ENCODE peak calls at places on chromosomes 2 and 18, in six cellular contexts. One of them, this sample, is unnamed.

GRCh38 chr2:152950125-152950524 is 231.7 kb downstream of the ARL6IP6 start:
- DNase-seq in spleen: no peak
- DNase-seq in stomach: no peak
- DNase-seq in GM12891: no peak
- DNase-seq in K562: no peak
- DNase-seq in endothelial cell of umbilical vein: no peak
- DNase-seq in this sample: no peak

GRCh38 chr2:71646028-71646427 is 192.7 kb downstream of the DYSF start:
- DNase-seq in endothelial cell of umbilical vein: no peak
- DNase-seq in GM12891: no peak
- DNase-seq in spleen: no peak
- DNase-seq in stomach: no peak
- DNase-seq in K562: no peak
- DNase-seq in this sample: no peak

GRCh38 chr2:226475650-226476049 is 324.0 kb downstream of the IRS1 start:
- DNase-seq in GM12891: no peak
- DNase-seq in K562: no peak
- DNase-seq in stomach: no peak
- DNase-seq in spleen: no peak
- DNase-seq in endothelial cell of umbilical vein: peak; percentile 34
- DNase-seq in this sample: no peak

GRCh38 chr2:127857494-127857818 is 499 bp downstream of the POLR2D start:
- DNase-seq in stomach: no peak
- DNase-seq in K562: no peak
- DNase-seq in spleen: no peak
- DNase-seq in endothelial cell of umbilical vein: no peak
- DNase-seq in GM12891: no peak
- DNase-seq in this sample: peak; percentile 26

GRCh38 chr2:142745691-142746090 is 131.8 kb upstream of the KYNU start:
- DNase-seq in K562: no peak
- DNase-seq in spleen: no peak
- DNase-seq in GM12891: no peak
- DNase-seq in stomach: no peak
- DNase-seq in endothelial cell of umbilical vein: no peak
- DNase-seq in this sample: no peak

GRCh38 chr18:28834889-28835288 is 658.0 kb upstream of the CDH2 start:
- DNase-seq in spleen: no peak
- DNase-seq in endothelial cell of umbilical vein: peak; percentile 9
- DNase-seq in GM12891: no peak
- DNase-seq in stomach: no peak
- DNase-seq in K562: no peak
- DNase-seq in this sample: no peak

GRCh38 chr2:227655454-227655853 is 11.2 kb upstream of the SCYGR5 start:
- DNase-seq in endothelial cell of umbilical vein: peak; percentile 44
- DNase-seq in stomach: no peak
- DNase-seq in K562: no peak
- DNase-seq in GM12891: no peak
- DNase-seq in spleen: no peak
- DNase-seq in this sample: no peak

GRCh38 chr2:159613515-159614336 is 2.6 kb downstream of the BAZ2B start:
- DNase-seq in K562: no peak
- DNase-seq in spleen: no peak
- DNase-seq in stomach: no peak
- DNase-seq in endothelial cell of umbilical vein: peak; percentile 72
- DNase-seq in GM12891: no peak
- DNase-seq in this sample: no peak

GRCh38 chr2:190711069-190711468 is 62.2 kb downstream of the NAB1 start:
- DNase-seq in K562: no peak
- DNase-seq in endothelial cell of umbilical vein: no peak
- DNase-seq in GM12891: no peak
- DNase-seq in stomach: no peak
- DNase-seq in spleen: no peak
- DNase-seq in this sample: no peak

GRCh38 chr2:85582467-85582866 is 1.8 kb upstream of the VAMP5 start:
- DNase-seq in stomach: no peak
- DNase-seq in GM12891: no peak
- DNase-seq in endothelial cell of umbilical vein: no peak
- DNase-seq in K562: no peak
- DNase-seq in spleen: no peak
- DNase-seq in this sample: no peak

GRCh38 chr2:54228945-54229344 is 27.1 kb downstream of the TSPYL6 start:
- DNase-seq in stomach: peak; percentile 50
- DNase-seq in endothelial cell of umbilical vein: no peak
- DNase-seq in GM12891: no peak
- DNase-seq in K562: no peak
- DNase-seq in spleen: no peak
- DNase-seq in this sample: no peak

GRCh38 chr2:171810409-171810993 is 83.5 kb downstream of the SLC25A12 start:
- DNase-seq in K562: no peak
- DNase-seq in stomach: no peak
- DNase-seq in endothelial cell of umbilical vein: no peak
- DNase-seq in spleen: no peak
- DNase-seq in GM12891: no peak
- DNase-seq in this sample: no peak

GRCh38 chr2:28429636-28430376 is 37.1 kb downstream of the FOSL2 start:
- DNase-seq in stomach: no peak
- DNase-seq in endothelial cell of umbilical vein: no peak
- DNase-seq in GM12891: no peak
- DNase-seq in spleen: no peak
- DNase-seq in K562: no peak
- DNase-seq in this sample: no peak

GRCh38 chr2:10514287-10514686 is 66.2 kb upstream of the ODC1 start:
- DNase-seq in GM12891: no peak
- DNase-seq in spleen: peak; percentile 21
- DNase-seq in stomach: no peak
- DNase-seq in K562: no peak
- DNase-seq in endothelial cell of umbilical vein: no peak
- DNase-seq in this sample: no peak

GRCh38 chr2:64327510-64328414 is 126.2 kb upstream of the LGALSL start:
- DNase-seq in endothelial cell of umbilical vein: peak; percentile 40
- DNase-seq in K562: no peak
- DNase-seq in stomach: no peak
- DNase-seq in spleen: peak; percentile 89
- DNase-seq in GM12891: no peak
- DNase-seq in this sample: no peak

GRCh38 chr2:193847140-193847539 is 1652.4 kb upstream of the TMEFF2 start:
- DNase-seq in endothelial cell of umbilical vein: peak; percentile 95
- DNase-seq in GM12891: no peak
- DNase-seq in spleen: no peak
- DNase-seq in K562: no peak
- DNase-seq in stomach: no peak
- DNase-seq in this sample: no peak

GRCh38 chr2:100831158-100831715 is 11.3 kb downstream of the NPAS2 start:
- DNase-seq in endothelial cell of umbilical vein: no peak
- DNase-seq in GM12891: no peak
- DNase-seq in stomach: no peak
- DNase-seq in K562: no peak
- DNase-seq in spleen: no peak
- DNase-seq in this sample: no peak

GRCh38 chr2:200578778-200579177 is 7.0 kb upstream of the AOX1 start:
- DNase-seq in endothelial cell of umbilical vein: peak; percentile 9
- DNase-seq in GM12891: no peak
- DNase-seq in stomach: no peak
- DNase-seq in spleen: no peak
- DNase-seq in K562: no peak
- DNase-seq in this sample: no peak

GRCh38 chr2:171480908-171481307 is 41.4 kb upstream of the CYBRD1 start:
- DNase-seq in K562: no peak
- DNase-seq in GM12891: no peak
- DNase-seq in endothelial cell of umbilical vein: no peak
- DNase-seq in stomach: no peak
- DNase-seq in spleen: no peak
- DNase-seq in this sample: no peak

GRCh38 chr2:16553222-16553621 is 112.4 kb downstream of the CYRIA start:
- DNase-seq in stomach: peak; percentile 28
- DNase-seq in spleen: no peak
- DNase-seq in GM12891: no peak
- DNase-seq in endothelial cell of umbilical vein: peak; percentile 51
- DNase-seq in K562: peak; percentile 36
- DNase-seq in this sample: no peak

GRCh38 chr2:67616749-67617148 is 219.6 kb downstream of the ETAA1 start:
- DNase-seq in GM12891: no peak
- DNase-seq in endothelial cell of umbilical vein: peak; percentile 84
- DNase-seq in K562: no peak
- DNase-seq in stomach: no peak
- DNase-seq in spleen: no peak
- DNase-seq in this sample: no peak

GRCh38 chr18:3283908-3284307 is 22.0 kb downstream of the MYL12B start:
- DNase-seq in K562: no peak
- DNase-seq in endothelial cell of umbilical vein: no peak
- DNase-seq in GM12891: no peak
- DNase-seq in spleen: peak; percentile 79
- DNase-seq in stomach: no peak
- DNase-seq in this sample: no peak

GRCh38 chr2:75466708-75467311 is 93.9 kb downstream of the EVA1A start:
- DNase-seq in stomach: peak; percentile 43
- DNase-seq in K562: peak; percentile 64
- DNase-seq in GM12891: no peak
- DNase-seq in spleen: no peak
- DNase-seq in endothelial cell of umbilical vein: peak; percentile 18
- DNase-seq in this sample: no peak

GRCh38 chr2:165952085-165952484 is 1.5 kb downstream of the TTC21B start:
- DNase-seq in endothelial cell of umbilical vein: no peak
- DNase-seq in K562: no peak
- DNase-seq in GM12891: no peak
- DNase-seq in stomach: no peak
- DNase-seq in spleen: no peak
- DNase-seq in this sample: no peak

GRCh38 chr2:127106998-127107621 is at the start of gene BIN1:
- DNase-seq in endothelial cell of umbilical vein: peak; percentile 93
- DNase-seq in stomach: peak; percentile 89
- DNase-seq in K562: peak; percentile 69
- DNase-seq in spleen: peak; percentile 94
- DNase-seq in GM12891: peak; percentile 90
- DNase-seq in this sample: peak; percentile 80

GRCh38 chr2:134433469-134433868 is 179.6 kb downstream of the MGAT5 start:
- DNase-seq in spleen: no peak
- DNase-seq in stomach: peak; percentile 74
- DNase-seq in K562: no peak
- DNase-seq in endothelial cell of umbilical vein: no peak
- DNase-seq in GM12891: no peak
- DNase-seq in this sample: no peak

GRCh38 chr2:177726853-177727465 is 334.4 kb downstream of the AGPS start:
- DNase-seq in stomach: no peak
- DNase-seq in spleen: no peak
- DNase-seq in K562: no peak
- DNase-seq in GM12891: no peak
- DNase-seq in endothelial cell of umbilical vein: no peak
- DNase-seq in this sample: no peak
- TF ChIP-seq POLR2AphosphoS5 in stomach: no peak
- TF ChIP-seq POLR2AphosphoS5 in spleen: no peak
- TF ChIP-seq POLR2AphosphoS5 in K562: no peak
- TF ChIP-seq POLR2AphosphoS5 in GM12891: no peak
- TF ChIP-seq POLR2AphosphoS5 in endothelial cell of umbilical vein: no peak
- TF ChIP-seq POLR2AphosphoS5 in this sample: no peak

GRCh38 chr18:35040988-35041751 is at the start of gene MAPRE2:
- DNase-seq in spleen: peak; percentile 100
- DNase-seq in K562: peak; percentile 100
- DNase-seq in endothelial cell of umbilical vein: peak; percentile 99
- DNase-seq in GM12891: peak; percentile 75
- DNase-seq in stomach: peak; percentile 99
- DNase-seq in this sample: peak; percentile 82
- TF ChIP-seq POLR2A in spleen: no peak
- TF ChIP-seq POLR2A in K562: peak; percentile 93
- TF ChIP-seq POLR2A in endothelial cell of umbilical vein: peak; percentile 96
- TF ChIP-seq POLR2A in GM12891: peak; percentile 91
- TF ChIP-seq POLR2A in stomach: no peak
- TF ChIP-seq POLR2A in this sample: peak; percentile 95

DNA sequence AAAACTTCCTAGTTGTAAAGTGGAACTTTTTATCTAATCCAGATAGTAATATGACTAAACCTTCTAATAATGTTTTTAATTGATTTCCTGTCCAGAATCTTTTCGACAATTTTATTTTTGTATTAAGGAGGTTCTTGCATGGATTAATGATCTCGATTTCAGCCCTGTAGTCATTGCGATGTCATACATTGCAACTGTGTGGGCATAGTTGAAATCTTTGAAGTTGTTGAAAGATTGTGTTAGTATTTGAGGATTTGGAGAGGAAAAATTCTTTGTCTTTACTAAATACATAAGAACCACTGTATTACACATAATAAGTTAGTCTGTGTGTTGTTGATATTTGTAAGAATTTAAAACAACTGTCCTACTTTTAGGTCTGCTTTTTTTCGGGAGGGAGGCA is 31.1 kb downstream of the ACSL3 start:
- DNase-seq in stomach: no peak
- DNase-seq in K562: no peak
- DNase-seq in endothelial cell of umbilical vein: no peak
- DNase-seq in spleen: no peak
- DNase-seq in GM12891: no peak
- DNase-seq in this sample: no peak
- TF ChIP-seq POLR2AphosphoS5 in stomach: no peak
- TF ChIP-seq POLR2AphosphoS5 in K562: no peak
- TF ChIP-seq POLR2AphosphoS5 in endothelial cell of umbilical vein: no peak
- TF ChIP-seq POLR2AphosphoS5 in spleen: no peak
- TF ChIP-seq POLR2AphosphoS5 in GM12891: no peak
- TF ChIP-seq POLR2AphosphoS5 in this sample: no peak

GRCh38 chr18:23236876-23237468 is 101.7 kb downstream of the CABLES1 start:
- DNase-seq in stomach: no peak
- DNase-seq in endothelial cell of umbilical vein: no peak
- DNase-seq in K562: no peak
- DNase-seq in GM12891: no peak
- DNase-seq in spleen: peak; percentile 70
- DNase-seq in this sample: no peak

GRCh38 chr18:23237524-23238151 is 102.4 kb downstream of the CABLES1 start:
- DNase-seq in GM12891: peak; percentile 69
- DNase-seq in stomach: peak; percentile 57
- DNase-seq in spleen: peak; percentile 86
- DNase-seq in endothelial cell of umbilical vein: peak; percentile 84
- DNase-seq in K562: no peak
- DNase-seq in this sample: peak; percentile 71

GRCh38 chr18:23235336-23235735 is 100.1 kb downstream of the CABLES1 start:
- DNase-seq in spleen: peak; percentile 35
- DNase-seq in K562: no peak
- DNase-seq in stomach: no peak
- DNase-seq in endothelial cell of umbilical vein: no peak
- DNase-seq in GM12891: no peak
- DNase-seq in this sample: no peak

GRCh38 chr18:23234619-23235018 is 99.3 kb downstream of the CABLES1 start:
- DNase-seq in K562: no peak
- DNase-seq in endothelial cell of umbilical vein: no peak
- DNase-seq in stomach: no peak
- DNase-seq in spleen: no peak
- DNase-seq in GM12891: no peak
- DNase-seq in this sample: no peak

DNA sequence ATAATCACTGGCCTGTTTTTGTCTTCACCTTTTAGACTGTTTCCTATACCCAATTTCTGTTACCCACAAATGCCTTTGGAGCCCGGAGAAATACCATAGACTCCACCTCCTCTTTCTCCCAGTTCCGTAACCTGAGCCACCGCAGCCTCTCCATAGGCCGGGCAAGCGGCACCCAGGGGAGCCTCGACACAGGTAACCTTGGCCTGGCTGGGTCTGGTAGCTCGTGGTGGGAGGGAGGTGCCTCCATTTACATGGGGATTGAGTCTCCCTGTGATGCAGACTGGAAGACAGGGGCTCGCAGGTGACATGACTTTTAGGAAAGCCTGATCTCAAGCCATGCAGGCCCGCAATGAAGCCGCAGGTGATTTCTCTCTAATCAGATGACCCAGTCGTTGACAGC is 100.6 kb downstream of the CABLES1 start:
- DNase-seq in K562: no peak
- DNase-seq in GM12891: no peak
- DNase-seq in endothelial cell of umbilical vein: no peak
- DNase-seq in spleen: peak; percentile 62
- DNase-seq in stomach: no peak
- DNase-seq in this sample: no peak
- TF ChIP-seq POLR2A in K562: no peak
- TF ChIP-seq POLR2A in GM12891: no peak
- TF ChIP-seq POLR2A in endothelial cell of umbilical vein: no peak
- TF ChIP-seq POLR2A in spleen: no peak
- TF ChIP-seq POLR2A in stomach: no peak
- TF ChIP-seq POLR2A in this sample: no peak

This sample was measured in GM12892.